ENCODE peak calls at places on chromosomes 1 and 21, in six cellular contexts. Z is B cell, B is foreskin fibroblast, I is brain microvascular endothelial cell, X is heart left ventricle, J is neural crest cell. Y is an unnamed sample.

GRCh38 chr1:36924282-36924791 is 110.0 kb downstream of the GRIK3 start:
- DNase-seq in Z (no peak), B (peak; percentile 8), I (peak; percentile 5), X (peak; percentile 67), J (peak; percentile 88), Y (no peak)

GRCh38 chr1:174262747-174263241 is 103.5 kb downstream of the RABGAP1L start:
- DNase-seq in Z (no peak), B (peak; percentile 17), I (peak; percentile 31), X (peak; percentile 30), J (peak; percentile 2), Y (no peak)

GRCh38 chr1:9326596-9326995 is 33.9 kb downstream of the SPSB1 start:
- DNase-seq in Z (no peak), B (peak; percentile 41), I (peak; percentile 24), X (no peak), J (no peak), Y (no peak)

GRCh38 chr1:51093566-51093965 is 8.5 kb upstream of the C1orf185 start:
- DNase-seq in Z (no peak), B (peak; percentile 2), I (no peak), X (no peak), J (no peak), Y (no peak)

GRCh38 chr1:38105267-38105666 is 58.7 kb upstream of the POU3F1 start:
- DNase-seq in Z (no peak), B (no peak), I (no peak), X (no peak), J (no peak), Y (no peak)

GRCh38 chr1:115031595-115031994 is 2.0 kb downstream of the TSHB start:
- DNase-seq in Z (no peak), B (no peak), I (no peak), X (no peak), J (no peak), Y (no peak)

GRCh38 chr1:78839704-78840277 is 166.7 kb downstream of the ADGRL4 start:
- DNase-seq in Z (no peak), B (no peak), I (peak; percentile 44), X (no peak), J (peak; percentile 50), Y (no peak)

GRCh38 chr21:39854572-39854971 is 12.7 kb upstream of the PCP4 start:
- DNase-seq in Z (no peak), B (no peak), I (no peak), X (no peak), J (no peak), Y (no peak)

GRCh38 chr1:55143686-55144085 is 71.5 kb downstream of the USP24 start:
- DNase-seq in Z (no peak), B (no peak), I (no peak), X (no peak), J (no peak), Y (no peak)

GRCh38 chr1:111412839-111413238 is 14.7 kb downstream of the OVGP1 start:
- DNase-seq in Z (no peak), B (no peak), I (no peak), X (no peak), J (no peak), Y (no peak)

GRCh38 chr21:21196087-21196486 is 197.9 kb downstream of the NCAM2 start:
- DNase-seq in Z (no peak), B (no peak), I (peak; percentile 27), X (no peak), J (no peak), Y (no peak)

GRCh38 chr1:174996474-174996873 is 3.3 kb upstream of the CACYBP start:
- DNase-seq in Z (no peak), B (no peak), I (no peak), X (no peak), J (no peak), Y (no peak)

GRCh38 chr21:31500976-31501375 is 156.9 kb upstream of the TIAM1 start:
- DNase-seq in Z (no peak), B (no peak), I (no peak), X (no peak), J (no peak), Y (no peak)

GRCh38 chr21:31502537-31503143 is 156.9 kb upstream of the SOD1 start:
- DNase-seq in Z (no peak), B (no peak), I (no peak), X (no peak), J (no peak), Y (no peak)

GRCh38 chr21:31500071-31500470 is 156.0 kb upstream of the TIAM1 start:
- DNase-seq in Z (no peak), B (no peak), I (no peak), X (peak; percentile 35), J (no peak), Y (no peak)

GRCh38 chr21:31503467-31503866 is 156.0 kb upstream of the SOD1 start:
- DNase-seq in Z (no peak), B (no peak), I (no peak), X (no peak), J (no peak), Y (no peak)

GRCh38 chr21:31501921-31502320 is 157.6 kb upstream of the SOD1 start:
- DNase-seq in Z (no peak), B (no peak), I (no peak), X (no peak), J (no peak), Y (no peak)
- TF ChIP-seq CTCF in Z (no peak), B (no peak), I (no peak), X (no peak), J (no peak), Y (no peak)

GRCh38 chr21:31503939-31504338 is 155.6 kb upstream of the SOD1 start:
- DNase-seq in Z (no peak), B (no peak), I (no peak), X (no peak), J (no peak), Y (no peak)

GRCh38 chr21:31497939-31498338 is 153.9 kb upstream of the TIAM1 start:
- DNase-seq in Z (no peak), B (no peak), I (no peak), X (no peak), J (no peak), Y (no peak)

GRCh38 chr21:31493350-31493880 is 149.4 kb upstream of the TIAM1 start:
- DNase-seq in Z (no peak), B (no peak), I (no peak), X (no peak), J (no peak), Y (no peak)

DNA sequence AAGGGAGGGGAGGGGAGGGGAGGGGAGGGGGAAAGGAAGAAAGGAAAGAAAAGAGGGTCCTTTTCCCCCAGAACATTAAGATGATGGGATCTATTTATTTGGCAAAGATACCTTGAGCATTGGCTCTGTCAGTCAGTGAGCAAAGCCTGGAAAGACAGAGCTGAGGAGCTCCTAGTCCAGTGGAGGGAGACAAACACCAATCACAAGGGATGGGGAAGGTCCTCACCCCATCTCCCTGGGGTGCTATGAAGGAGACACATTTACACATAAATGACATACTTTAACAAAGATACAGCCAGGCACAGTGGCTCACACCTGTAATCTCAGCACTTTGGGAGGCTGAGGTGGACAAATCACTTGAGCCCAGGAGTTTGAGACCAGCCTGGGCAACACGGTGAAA is 154.9 kb upstream of the TIAM1 start:
- DNase-seq in Z (no peak), B (no peak), I (no peak), X (no peak), J (no peak), Y (no peak)
- TF ChIP-seq CTCF in Z (no peak), B (no peak), I (peak; percentile 26), X (no peak), J (no peak), Y (no peak)

DNA sequence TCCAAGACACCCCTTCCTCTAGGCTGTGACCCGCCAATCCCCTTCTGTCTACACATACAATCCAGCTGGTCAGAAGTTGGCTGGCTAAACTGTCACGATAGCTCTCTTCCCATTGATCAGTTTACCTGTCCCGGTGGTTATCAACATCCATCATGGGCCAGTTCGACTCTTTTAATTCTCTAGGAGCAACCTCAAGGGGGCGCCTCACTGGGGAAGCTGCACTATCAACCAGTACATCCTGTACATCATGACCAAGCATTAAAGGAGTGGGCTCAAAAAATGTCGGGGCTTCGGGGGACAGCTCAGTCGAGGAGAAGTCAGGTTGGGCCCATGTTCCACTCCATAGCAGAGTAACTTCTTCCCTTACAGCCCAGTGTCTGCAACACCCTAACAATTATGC is 53.2 kb upstream of the B3GALNT2 start:
- DNase-seq in Z (no peak), B (no peak), I (no peak), X (no peak), J (no peak), Y (no peak)
- TF ChIP-seq CTCF in Z (no peak), B (no peak), I (peak; percentile 33), X (no peak), J (peak; percentile 32), Y (no peak)

GRCh38 chr1:7346070-7346596 is 425.0 kb upstream of the VAMP3 start:
- DNase-seq in Z (no peak), B (no peak), I (no peak), X (no peak), J (no peak), Y (no peak)
- TF ChIP-seq CTCF in Z (no peak), B (no peak), I (peak; percentile 48), X (no peak), J (no peak), Y (no peak)

GRCh38 chr1:235835226-235835625 is 31.5 kb downstream of the LYST start:
- DNase-seq in Z (no peak), B (peak; percentile 30), I (no peak), X (peak; percentile 49), J (no peak), Y (no peak)
- TF ChIP-seq CTCF in Z (no peak), B (no peak), I (no peak), X (no peak), J (no peak), Y (no peak)

GRCh38 chr1:237817277-237817676 is 73.4 kb downstream of the ZP4 start:
- DNase-seq in Z (no peak), B (no peak), I (no peak), X (no peak), J (no peak), Y (no peak)

GRCh38 chr1:237812061-237812460 is 78.7 kb downstream of the ZP4 start:
- DNase-seq in Z (no peak), B (no peak), I (no peak), X (no peak), J (no peak), Y (no peak)

GRCh38 chr1:237811633-237812032 is 79.1 kb downstream of the ZP4 start:
- DNase-seq in Z (no peak), B (no peak), I (no peak), X (no peak), J (no peak), Y (no peak)

GRCh38 chr1:237814319-237814924 is 76.3 kb downstream of the ZP4 start:
- DNase-seq in Z (no peak), B (no peak), I (no peak), X (no peak), J (no peak), Y (no peak)
- TF ChIP-seq CTCF in Z (no peak), B (peak; percentile 5), I (peak; percentile 43), X (peak; percentile 53), J (peak; percentile 68), Y (peak; percentile 34)

GRCh38 chr1:154747380-154747779 is 122.7 kb downstream of the KCNN3 start:
- DNase-seq in Z (no peak), B (no peak), I (no peak), X (no peak), J (no peak), Y (no peak)

GRCh38 chr1:154747841-154748766 is 122.0 kb downstream of the KCNN3 start:
- DNase-seq in Z (no peak), B (no peak), I (no peak), X (peak; percentile 71), J (no peak), Y (no peak)

GRCh38 chr1:154750681-154751665 is 119.1 kb downstream of the KCNN3 start:
- DNase-seq in Z (no peak), B (no peak), I (no peak), X (no peak), J (no peak), Y (no peak)

GRCh38 chr1:154746620-154747299 is 123.3 kb downstream of the KCNN3 start:
- DNase-seq in Z (no peak), B (no peak), I (no peak), X (no peak), J (no peak), Y (no peak)

GRCh38 chr1:154749078-154749760 is 120.9 kb downstream of the KCNN3 start:
- DNase-seq in Z (no peak), B (no peak), I (peak; percentile 65), X (no peak), J (no peak), Y (no peak)
- TF ChIP-seq CTCF in Z (no peak), B (peak; percentile 23), I (peak; percentile 71), X (peak; percentile 10), J (peak; percentile 42), Y (peak; percentile 22)